ENCODE peak calls at places on chromosomes 12 and 14, in seven cellular contexts. B is esophagus squamous epithelium, A is H4, E is H7, W is H9, H is IMR-90, C is left ventricle myocardium superior. N is an unnamed sample.

GRCh38 chr14:23177181-23177580 is 6.3 kb downstream of the SLC7A8 start:
- DNase-seq in H (no peak), C (no peak), A (no peak), W (no peak), B (no peak), E (no peak), N (no peak)

GRCh38 chr12:98870521-98870920 is 225.4 kb downstream of the APAF1 start:
- DNase-seq in B (no peak), C (no peak), W (no peak), E (no peak), H (no peak), A (peak; percentile 11), N (no peak)

GRCh38 chr12:9365296-9365695 is 157.1 kb upstream of the PZP start:
- DNase-seq in B (no peak), A (no peak), C (no peak), W (no peak), H (peak; percentile 19), E (no peak), N (peak; percentile 14)

GRCh38 chr14:73680821-73681220 is 33.4 kb downstream of the PNMA1 start:
- DNase-seq in E (no peak), A (no peak), C (no peak), W (no peak), H (no peak), B (no peak), N (no peak)

GRCh38 chr12:102740157-102741032 is 176.6 kb downstream of the PAH start:
- DNase-seq in H (peak; percentile 36), E (peak; percentile 3), W (no peak), B (no peak), C (no peak), A (peak; percentile 9), N (peak; percentile 77)

GRCh38 chr12:105748806-105749600 is 389.8 kb downstream of the NUAK1 start:
- DNase-seq in C (peak; percentile 38), E (no peak), W (no peak), B (no peak), H (peak; percentile 74), A (no peak), N (no peak)

GRCh38 chr12:6459004-6459337 is 7.1 kb downstream of the TAPBPL start:
- DNase-seq in A (no peak), H (no peak), W (no peak), B (no peak), C (no peak), E (no peak), N (no peak)

GRCh38 chr14:61139006-61139599 is 142.0 kb downstream of the TMEM30B start:
- DNase-seq in B (no peak), W (no peak), C (no peak), E (no peak), H (no peak), A (no peak), N (no peak)

GRCh38 chr14:101781240-101782061 is 19.9 kb downstream of the PPP2R5C start:
- DNase-seq in A (no peak), W (no peak), H (no peak), E (peak; percentile 73), B (no peak), C (peak; percentile 65), N (peak; percentile 9)

GRCh38 chr14:23829736-23830474 is 123.7 kb upstream of the DHRS4 start:
- DNase-seq in H (peak; percentile 82), B (no peak), A (peak; percentile 93), E (no peak), W (no peak), C (no peak), N (peak; percentile 93)

GRCh38 chr14:91108941-91109611 is 4.8 kb upstream of the DGLUCY start:
- DNase-seq in E (no peak), B (no peak), C (no peak), H (no peak), A (no peak), W (no peak), N (no peak)

GRCh38 chr12:21502164-21502496 is 541 bp downstream of the GOLT1B start:
- DNase-seq in A (no peak), H (peak; percentile 34), E (no peak), W (no peak), B (no peak), C (peak; percentile 35), N (peak; percentile 52)

GRCh38 chr12:104569348-104570173 is 112.8 kb downstream of the CHST11 start:
- DNase-seq in W (no peak), B (peak; percentile 16), C (no peak), H (no peak), A (no peak), E (no peak), N (no peak)

GRCh38 chr12:2853626-2854025 is 3.2 kb downstream of the TEX52 start:
- DNase-seq in H (peak; percentile 74), B (no peak), C (peak; percentile 91), A (peak; percentile 70), W (peak; percentile 96), E (peak; percentile 96), N (peak; percentile 88)

GRCh38 chr12:116144384-116144783 is 133.1 kb downstream of the MED13L start:
- DNase-seq in W (no peak), H (no peak), A (no peak), C (no peak), B (no peak), E (no peak), N (no peak)

GRCh38 chr12:131783915-131784541 is 44.2 kb upstream of the MMP17 start:
- DNase-seq in W (peak; percentile 72), E (peak; percentile 77), A (peak; percentile 88), C (no peak), B (no peak), H (peak; percentile 86), N (peak; percentile 37)

GRCh38 chr14:41785696-41786095 is 179.0 kb downstream of the LRFN5 start:
- DNase-seq in B (no peak), W (no peak), C (no peak), A (peak; percentile 20), E (peak; percentile 3), H (no peak), N (peak; percentile 7)

GRCh38 chr12:76029982-76030377 is 1.6 kb downstream of the PHLDA1 start:
- DNase-seq in H (peak; percentile 49), A (peak; percentile 34), C (no peak), W (no peak), E (peak; percentile 59), B (no peak), N (peak; percentile 57)

GRCh38 chr14:100534528-100535286 is 52.5 kb downstream of the BEGAIN start:
- DNase-seq in W (peak; percentile 26), B (no peak), H (no peak), E (peak; percentile 70), A (no peak), C (peak; percentile 12), N (no peak)

GRCh38 chr14:54026671-54027070 is 70.0 kb upstream of the BMP4 start:
- DNase-seq in E (no peak), B (no peak), H (no peak), C (no peak), A (no peak), W (no peak), N (no peak)

GRCh38 chr14:68856572-68856971 is 63.7 kb upstream of the ZFP36L1 start:
- DNase-seq in W (no peak), E (no peak), B (no peak), A (no peak), H (no peak), C (no peak), N (no peak)

GRCh38 chr14:54916061-54916460 is 13.4 kb upstream of the GCH1 start:
- DNase-seq in A (no peak), E (no peak), B (no peak), H (no peak), C (no peak), W (no peak), N (no peak)

GRCh38 chr14:64221604-64222003 is 72.6 kb downstream of the ESR2 start:
- DNase-seq in W (no peak), A (no peak), B (no peak), E (no peak), C (no peak), H (no peak), N (no peak)

GRCh38 chr12:95532851-95533250 is 18.4 kb downstream of the USP44 start:
- DNase-seq in B (no peak), H (peak; percentile 53), C (no peak), E (no peak), A (peak; percentile 35), W (no peak), N (no peak)

GRCh38 chr14:22427771-22428228 is 161.2 kb downstream of the DAD1 start:
- DNase-seq in E (no peak), B (no peak), H (peak; percentile 57), A (peak; percentile 60), W (no peak), C (no peak), N (no peak)

GRCh38 chr12:105740970-105741725 is 397.6 kb downstream of the NUAK1 start:
- DNase-seq in C (peak; percentile 71), B (no peak), E (no peak), W (no peak), H (peak; percentile 30), A (peak; percentile 8), N (no peak)

GRCh38 chr12:26138860-26139259 is 14.0 kb upstream of the BHLHE41 start:
- DNase-seq in A (no peak), W (no peak), H (no peak), B (no peak), C (no peak), E (no peak), N (no peak)

GRCh38 chr12:105704788-105705187 is 374.3 kb downstream of the C12orf75 start:
- DNase-seq in A (no peak), C (peak; percentile 26), W (no peak), H (no peak), B (no peak), E (no peak), N (no peak)

GRCh38 chr12:18135086-18135485 is 45.1 kb upstream of the RERGL start:
- DNase-seq in W (no peak), H (no peak), C (no peak), E (no peak), A (no peak), B (no peak), N (no peak)

GRCh38 chr12:1050059-1050707 is 59.2 kb downstream of the ERC1 start:
- DNase-seq in B (no peak), E (no peak), C (no peak), H (no peak), A (no peak), W (no peak), N (no peak)

GRCh38 chr12:107775093-107775721 is 703 bp downstream of the ASCL4 start:
- DNase-seq in C (peak; percentile 44), E (peak; percentile 93), A (no peak), H (no peak), W (peak; percentile 91), B (no peak), N (no peak)

GRCh38 chr14:55625481-55625880 is 45.5 kb downstream of the KTN1 start:
- DNase-seq in W (no peak), H (no peak), E (no peak), A (no peak), B (no peak), C (no peak), N (no peak)

GRCh38 chr14:34035177-34035933 is 84.5 kb upstream of the EGLN3 start:
- DNase-seq in H (no peak), C (peak; percentile 83), E (no peak), W (no peak), A (no peak), B (no peak), N (no peak)

GRCh38 chr12:6199531-6200265 is 502 bp upstream of the CD9 start:
- DNase-seq in W (peak; percentile 84), B (no peak), C (peak; percentile 49), E (peak; percentile 82), H (no peak), A (no peak), N (no peak)

N was measured in ACHN.